ENCODE peak calls at places on chromosomes 3 and 15, in ten cellular contexts. One of them, this sample, is unnamed.

GRCh38 chr3:43288366-43288765 is 2.0 kb downstream of the SNRK start:
- DNase-seq in fibroblast of the conjunctiva: no peak
- DNase-seq in fibroblast of villous mesenchyme: peak; percentile 76
- DNase-seq in nucleus accumbens: no peak
- DNase-seq in AG10803: peak; percentile 25
- DNase-seq in Calu3: no peak
- DNase-seq in GM12891: no peak
- DNase-seq in G401: no peak
- DNase-seq in EL: peak; percentile 31
- DNase-seq in GF-D8: peak; percentile 9
- DNase-seq in this sample: peak; percentile 24

GRCh38 chr15:80154336-80154735 is 1.5 kb downstream of the FAH start:
- DNase-seq in AG10803: peak; percentile 19
- DNase-seq in G401: peak; percentile 44
- DNase-seq in fibroblast of villous mesenchyme: peak; percentile 73
- DNase-seq in nucleus accumbens: peak; percentile 13
- DNase-seq in EL: peak; percentile 18
- DNase-seq in Calu3: no peak
- DNase-seq in fibroblast of the conjunctiva: no peak
- DNase-seq in GM12891: no peak
- DNase-seq in GF-D8: no peak
- DNase-seq in this sample: no peak

GRCh38 chr3:129100274-129100673 is 21.3 kb downstream of the RAB43 start:
- DNase-seq in GM12891: no peak
- DNase-seq in GF-D8: no peak
- DNase-seq in fibroblast of villous mesenchyme: no peak
- DNase-seq in Calu3: no peak
- DNase-seq in nucleus accumbens: no peak
- DNase-seq in EL: no peak
- DNase-seq in fibroblast of the conjunctiva: no peak
- DNase-seq in G401: no peak
- DNase-seq in AG10803: no peak
- DNase-seq in this sample: no peak

GRCh38 chr15:25415707-25416106 is 23.1 kb downstream of the UBE3A start:
- DNase-seq in Calu3: no peak
- DNase-seq in GF-D8: no peak
- DNase-seq in AG10803: no peak
- DNase-seq in nucleus accumbens: no peak
- DNase-seq in GM12891: no peak
- DNase-seq in fibroblast of the conjunctiva: no peak
- DNase-seq in EL: no peak
- DNase-seq in fibroblast of villous mesenchyme: no peak
- DNase-seq in G401: no peak
- DNase-seq in this sample: no peak

GRCh38 chr15:65956307-65956706 is 87.0 kb downstream of the RAB11A start:
- DNase-seq in Calu3: no peak
- DNase-seq in fibroblast of villous mesenchyme: no peak
- DNase-seq in EL: no peak
- DNase-seq in GF-D8: no peak
- DNase-seq in GM12891: no peak
- DNase-seq in G401: no peak
- DNase-seq in AG10803: no peak
- DNase-seq in nucleus accumbens: no peak
- DNase-seq in fibroblast of the conjunctiva: no peak
- DNase-seq in this sample: no peak

GRCh38 chr15:22873204-22873701 is 34.8 kb downstream of the NIPA2 start:
- DNase-seq in EL: peak; percentile 91
- DNase-seq in GF-D8: no peak
- DNase-seq in nucleus accumbens: no peak
- DNase-seq in fibroblast of villous mesenchyme: peak; percentile 53
- DNase-seq in GM12891: no peak
- DNase-seq in fibroblast of the conjunctiva: peak; percentile 29
- DNase-seq in Calu3: no peak
- DNase-seq in G401: no peak
- DNase-seq in AG10803: peak; percentile 63
- DNase-seq in this sample: peak; percentile 67

GRCh38 chr3:78736863-78737262 is 1030.9 kb downstream of the ROBO1 start:
- DNase-seq in Calu3: no peak
- DNase-seq in EL: no peak
- DNase-seq in fibroblast of villous mesenchyme: peak; percentile 11
- DNase-seq in nucleus accumbens: no peak
- DNase-seq in G401: no peak
- DNase-seq in GF-D8: no peak
- DNase-seq in GM12891: no peak
- DNase-seq in AG10803: peak; percentile 16
- DNase-seq in fibroblast of the conjunctiva: peak; percentile 44
- DNase-seq in this sample: no peak

GRCh38 chr3:50474717-50475116 is 28.7 kb downstream of the CACNA2D2 start:
- DNase-seq in Calu3: no peak
- DNase-seq in AG10803: peak; percentile 22
- DNase-seq in GM12891: no peak
- DNase-seq in nucleus accumbens: no peak
- DNase-seq in GF-D8: no peak
- DNase-seq in G401: no peak
- DNase-seq in EL: peak; percentile 30
- DNase-seq in fibroblast of villous mesenchyme: no peak
- DNase-seq in fibroblast of the conjunctiva: no peak
- DNase-seq in this sample: peak; percentile 30

GRCh38 chr15:50542051-50542450 is 4.4 kb downstream of the USP50 start:
- DNase-seq in fibroblast of the conjunctiva: peak; percentile 95
- DNase-seq in EL: peak; percentile 13
- DNase-seq in GF-D8: no peak
- DNase-seq in G401: no peak
- DNase-seq in Calu3: no peak
- DNase-seq in fibroblast of villous mesenchyme: peak; percentile 76
- DNase-seq in AG10803: peak; percentile 99
- DNase-seq in nucleus accumbens: no peak
- DNase-seq in GM12891: no peak
- DNase-seq in this sample: peak; percentile 86

GRCh38 chr3:129184396-129184656 is 630 bp upstream of the CNBP start:
- DNase-seq in G401: no peak
- DNase-seq in EL: peak; percentile 25
- DNase-seq in nucleus accumbens: no peak
- DNase-seq in AG10803: peak; percentile 29
- DNase-seq in GM12891: no peak
- DNase-seq in fibroblast of the conjunctiva: no peak
- DNase-seq in GF-D8: no peak
- DNase-seq in Calu3: peak; percentile 28
- DNase-seq in fibroblast of villous mesenchyme: no peak
- DNase-seq in this sample: peak; percentile 28

GRCh38 chr15:61216519-61216918 is 12.6 kb downstream of the RORA start:
- DNase-seq in GF-D8: no peak
- DNase-seq in nucleus accumbens: no peak
- DNase-seq in Calu3: no peak
- DNase-seq in AG10803: no peak
- DNase-seq in GM12891: no peak
- DNase-seq in EL: no peak
- DNase-seq in fibroblast of villous mesenchyme: no peak
- DNase-seq in G401: no peak
- DNase-seq in fibroblast of the conjunctiva: no peak
- DNase-seq in this sample: no peak

GRCh38 chr15:99105516-99106341 is 849 bp downstream of the SYNM start:
- DNase-seq in fibroblast of villous mesenchyme: peak; percentile 69
- DNase-seq in fibroblast of the conjunctiva: no peak
- DNase-seq in G401: no peak
- DNase-seq in AG10803: peak; percentile 66
- DNase-seq in Calu3: peak; percentile 63
- DNase-seq in nucleus accumbens: peak; percentile 57
- DNase-seq in GM12891: peak; percentile 53
- DNase-seq in EL: peak; percentile 74
- DNase-seq in GF-D8: no peak
- DNase-seq in this sample: peak; percentile 34

GRCh38 chr3:54353547-54354339 is 231.4 kb downstream of the CACNA2D3 start:
- DNase-seq in GM12891: no peak
- DNase-seq in fibroblast of villous mesenchyme: no peak
- DNase-seq in Calu3: no peak
- DNase-seq in EL: no peak
- DNase-seq in nucleus accumbens: no peak
- DNase-seq in GF-D8: no peak
- DNase-seq in fibroblast of the conjunctiva: no peak
- DNase-seq in G401: no peak
- DNase-seq in AG10803: no peak
- DNase-seq in this sample: no peak

GRCh38 chr3:118817748-118818165 is 216.9 kb downstream of the IGSF11 start:
- DNase-seq in AG10803: peak; percentile 60
- DNase-seq in GM12891: peak; percentile 11
- DNase-seq in G401: peak; percentile 54
- DNase-seq in GF-D8: no peak
- DNase-seq in fibroblast of villous mesenchyme: peak; percentile 42
- DNase-seq in nucleus accumbens: peak; percentile 16
- DNase-seq in Calu3: peak; percentile 54
- DNase-seq in EL: peak; percentile 48
- DNase-seq in fibroblast of the conjunctiva: peak; percentile 58
- DNase-seq in this sample: peak; percentile 44

GRCh38 chr15:97961067-97961954 is 808 bp downstream of the ARRDC4 start:
- DNase-seq in fibroblast of villous mesenchyme: peak; percentile 11
- DNase-seq in fibroblast of the conjunctiva: no peak
- DNase-seq in AG10803: no peak
- DNase-seq in G401: peak; percentile 56
- DNase-seq in EL: peak; percentile 40
- DNase-seq in GF-D8: peak; percentile 36
- DNase-seq in GM12891: no peak
- DNase-seq in nucleus accumbens: no peak
- DNase-seq in Calu3: peak; percentile 48
- DNase-seq in this sample: no peak

GRCh38 chr15:65423977-65424679 is 1.4 kb upstream of the IGDCC4 start:
- DNase-seq in fibroblast of villous mesenchyme: no peak
- DNase-seq in nucleus accumbens: no peak
- DNase-seq in G401: no peak
- DNase-seq in Calu3: no peak
- DNase-seq in GF-D8: no peak
- DNase-seq in EL: peak; percentile 46
- DNase-seq in AG10803: peak; percentile 21
- DNase-seq in GM12891: no peak
- DNase-seq in fibroblast of the conjunctiva: no peak
- DNase-seq in this sample: peak; percentile 35

GRCh38 chr15:41655716-41656115 is 4.5 kb upstream of the MGA start:
- DNase-seq in fibroblast of the conjunctiva: no peak
- DNase-seq in EL: peak; percentile 87
- DNase-seq in GM12891: no peak
- DNase-seq in fibroblast of villous mesenchyme: peak; percentile 42
- DNase-seq in nucleus accumbens: no peak
- DNase-seq in G401: no peak
- DNase-seq in GF-D8: no peak
- DNase-seq in Calu3: no peak
- DNase-seq in AG10803: peak; percentile 39
- DNase-seq in this sample: no peak

GRCh38 chr3:136255672-136256406 is 5.7 kb downstream of the PCCB start:
- DNase-seq in GF-D8: no peak
- DNase-seq in G401: no peak
- DNase-seq in AG10803: no peak
- DNase-seq in fibroblast of villous mesenchyme: no peak
- DNase-seq in Calu3: no peak
- DNase-seq in GM12891: no peak
- DNase-seq in nucleus accumbens: peak; percentile 37
- DNase-seq in EL: no peak
- DNase-seq in fibroblast of the conjunctiva: no peak
- DNase-seq in this sample: no peak

GRCh38 chr15:56963719-56964118 is 45.3 kb downstream of the TCF12 start:
- DNase-seq in Calu3: no peak
- DNase-seq in GM12891: no peak
- DNase-seq in AG10803: peak; percentile 20
- DNase-seq in fibroblast of the conjunctiva: peak; percentile 18
- DNase-seq in GF-D8: no peak
- DNase-seq in nucleus accumbens: no peak
- DNase-seq in EL: no peak
- DNase-seq in fibroblast of villous mesenchyme: no peak
- DNase-seq in G401: no peak
- DNase-seq in this sample: no peak

GRCh38 chr3:184284696-184285095 is 8.9 kb downstream of the ECE2 start:
- DNase-seq in G401: peak; percentile 88
- DNase-seq in nucleus accumbens: peak; percentile 7
- DNase-seq in fibroblast of the conjunctiva: peak; percentile 46
- DNase-seq in fibroblast of villous mesenchyme: peak; percentile 67
- DNase-seq in Calu3: peak; percentile 76
- DNase-seq in GM12891: peak; percentile 41
- DNase-seq in GF-D8: no peak
- DNase-seq in EL: peak; percentile 71
- DNase-seq in AG10803: peak; percentile 66
- DNase-seq in this sample: peak; percentile 82

GRCh38 chr3:55854395-55854994 is 367.4 kb upstream of the WNT5A start:
- DNase-seq in Calu3: no peak
- DNase-seq in EL: no peak
- DNase-seq in fibroblast of villous mesenchyme: peak; percentile 22
- DNase-seq in G401: no peak
- DNase-seq in fibroblast of the conjunctiva: no peak
- DNase-seq in GM12891: no peak
- DNase-seq in AG10803: no peak
- DNase-seq in nucleus accumbens: no peak
- DNase-seq in GF-D8: no peak
- DNase-seq in this sample: no peak

GRCh38 chr3:69084326-69084667 is 440 bp upstream of the ARL6IP5 start:
- DNase-seq in fibroblast of the conjunctiva: peak; percentile 82
- DNase-seq in GF-D8: no peak
- DNase-seq in Calu3: no peak
- DNase-seq in GM12891: no peak
- DNase-seq in AG10803: peak; percentile 86
- DNase-seq in G401: no peak
- DNase-seq in fibroblast of villous mesenchyme: peak; percentile 81
- DNase-seq in EL: peak; percentile 71
- DNase-seq in nucleus accumbens: no peak
- DNase-seq in this sample: peak; percentile 72

GRCh38 chr3:111712294-111713180 is 117.4 kb upstream of the ZBED2 start:
- DNase-seq in AG10803: peak; percentile 59
- DNase-seq in GM12891: no peak
- DNase-seq in G401: no peak
- DNase-seq in nucleus accumbens: no peak
- DNase-seq in EL: no peak
- DNase-seq in fibroblast of villous mesenchyme: no peak
- DNase-seq in fibroblast of the conjunctiva: no peak
- DNase-seq in GF-D8: no peak
- DNase-seq in Calu3: no peak
- DNase-seq in this sample: peak; percentile 29

GRCh38 chr15:42736178-42736792 is 643 bp downstream of the CDAN1 start:
- DNase-seq in fibroblast of the conjunctiva: no peak
- DNase-seq in GM12891: peak; percentile 51
- DNase-seq in EL: peak; percentile 31
- DNase-seq in G401: peak; percentile 17
- DNase-seq in nucleus accumbens: no peak
- DNase-seq in GF-D8: no peak
- DNase-seq in fibroblast of villous mesenchyme: peak; percentile 14
- DNase-seq in Calu3: no peak
- DNase-seq in AG10803: no peak
- DNase-seq in this sample: peak; percentile 31

GRCh38 chr3:48409291-48410201 is 20.3 kb downstream of the PLXNB1 start:
- DNase-seq in nucleus accumbens: no peak
- DNase-seq in AG10803: no peak
- DNase-seq in G401: no peak
- DNase-seq in EL: no peak
- DNase-seq in fibroblast of villous mesenchyme: no peak
- DNase-seq in GM12891: peak; percentile 10
- DNase-seq in Calu3: no peak
- DNase-seq in GF-D8: no peak
- DNase-seq in fibroblast of the conjunctiva: no peak
- DNase-seq in this sample: no peak

GRCh38 chr3:122052968-122053367 is 2.2 kb upstream of the CD86 start:
- DNase-seq in GM12891: no peak
- DNase-seq in AG10803: no peak
- DNase-seq in GF-D8: no peak
- DNase-seq in fibroblast of the conjunctiva: no peak
- DNase-seq in fibroblast of villous mesenchyme: no peak
- DNase-seq in Calu3: no peak
- DNase-seq in nucleus accumbens: no peak
- DNase-seq in EL: no peak
- DNase-seq in G401: no peak
- DNase-seq in this sample: no peak

GRCh38 chr3:134610455-134611385 is 40.1 kb downstream of the KY start:
- DNase-seq in EL: no peak
- DNase-seq in GM12891: no peak
- DNase-seq in Calu3: no peak
- DNase-seq in GF-D8: no peak
- DNase-seq in G401: no peak
- DNase-seq in AG10803: no peak
- DNase-seq in fibroblast of the conjunctiva: no peak
- DNase-seq in fibroblast of villous mesenchyme: no peak
- DNase-seq in nucleus accumbens: no peak
- DNase-seq in this sample: no peak

GRCh38 chr3:34886443-34886842 is 752.9 kb upstream of the ARPP21 start:
- DNase-seq in Calu3: no peak
- DNase-seq in fibroblast of the conjunctiva: no peak
- DNase-seq in AG10803: no peak
- DNase-seq in EL: no peak
- DNase-seq in GM12891: no peak
- DNase-seq in GF-D8: no peak
- DNase-seq in fibroblast of villous mesenchyme: no peak
- DNase-seq in G401: no peak
- DNase-seq in nucleus accumbens: no peak
- DNase-seq in this sample: no peak